ENCODE peak calls at places on chromosome 19, in six cellular contexts. S, L, R, O, Y and M are unnamed samples. For H3K4me1, the result is how much of the 10 kb centered on the place peaks cover.

GRCh38 chr19:372306-372890 is 27.8 kb upstream of the MIER2 start:
- DNase-seq in Y (no peak), O (no peak), L (no peak), S (peak), R (no peak), M (peak)

GRCh38 chr19:13537454-13537853 is 31.2 kb upstream of the CACNA1A start:
- DNase-seq in O (no peak), R (peak), Y (no peak), S (no peak), L (no peak), M (no peak)

GRCh38 chr19:3578390-3578789 is 5.6 kb downstream of the HMG20B start:
- DNase-seq in S (peak), O (no peak), L (no peak), Y (no peak), R (no peak), M (no peak)

GRCh38 chr19:11324079-11324661 is 15.3 kb downstream of the RAB3D start:
- DNase-seq in R (no peak), S (peak), Y (peak), L (peak), O (no peak), M (peak)

GRCh38 chr19:4295972-4296771 is 6.0 kb downstream of the TMIGD2 start:
- DNase-seq in S (peak), Y (no peak), O (no peak), R (peak), L (peak), M (no peak)

GRCh38 chr19:45901912-45902650 is at the start of gene MYPOP:
- DNase-seq in O (no peak), S (peak), R (peak), Y (peak), L (no peak), M (no peak)

GRCh38 chr19:46985532-46986415 is 33.9 kb upstream of the NPAS1 start:
- DNase-seq in S (no peak), L (no peak), Y (no peak), O (no peak), R (no peak), M (no peak)

GRCh38 chr19:45446944-45447343 is 20.9 kb upstream of the FOSB start:
- DNase-seq in L (no peak), Y (peak), R (no peak), S (no peak), O (no peak), M (no peak)

GRCh38 chr19:33522371-33522662 is 726 bp upstream of the PEPD start:
- DNase-seq in O (no peak), R (no peak), L (no peak), S (no peak), Y (no peak), M (no peak)

GRCh38 chr19:10104665-10105221 is 1.4 kb upstream of the PPAN start:
- DNase-seq in L (peak), O (no peak), Y (no peak), S (no peak), R (no peak), M (no peak)

GRCh38 chr19:35935911-35936737 is at the start of gene LRFN3:
- DNase-seq in O (peak), R (peak), S (peak), Y (peak), L (peak), M (peak)

GRCh38 chr19:31378404-31378803 is 29.2 kb upstream of the TSHZ3 start:
- DNase-seq in L (peak), S (peak), Y (no peak), R (no peak), O (no peak), M (no peak)

GRCh38 chr19:32350492-32350891 is 5.1 kb downstream of the ZNF507 start:
- DNase-seq in R (no peak), Y (no peak), L (no peak), O (no peak), S (no peak), M (no peak)

GRCh38 chr19:34963531-34964406 is at the start of gene ZNF792:
- DNase-seq in S (peak), O (peak), Y (peak), R (peak), L (peak), M (peak)

GRCh38 chr19:35261356-35262100 is 7.2 kb upstream of the USF2 start:
- DNase-seq in O (no peak), Y (peak), S (no peak), R (no peak), L (no peak), M (peak)

GRCh38 chr19:5253403-5254110 is 87.1 kb downstream of the PTPRS start:
- DNase-seq in R (no peak), Y (no peak), L (no peak), O (no peak), S (no peak), M (no peak)

GRCh38 chr19:44278181-44278690 is 18.6 kb downstream of the ZNF233 start:
- DNase-seq in O (no peak), L (no peak), Y (no peak), R (no peak), S (no peak), M (no peak)

GRCh38 chr19:58009666-58010301 is 7.2 kb upstream of the ZNF606 start:
- DNase-seq in O (no peak), S (no peak), Y (peak), R (peak), L (peak), M (peak)

DNA sequence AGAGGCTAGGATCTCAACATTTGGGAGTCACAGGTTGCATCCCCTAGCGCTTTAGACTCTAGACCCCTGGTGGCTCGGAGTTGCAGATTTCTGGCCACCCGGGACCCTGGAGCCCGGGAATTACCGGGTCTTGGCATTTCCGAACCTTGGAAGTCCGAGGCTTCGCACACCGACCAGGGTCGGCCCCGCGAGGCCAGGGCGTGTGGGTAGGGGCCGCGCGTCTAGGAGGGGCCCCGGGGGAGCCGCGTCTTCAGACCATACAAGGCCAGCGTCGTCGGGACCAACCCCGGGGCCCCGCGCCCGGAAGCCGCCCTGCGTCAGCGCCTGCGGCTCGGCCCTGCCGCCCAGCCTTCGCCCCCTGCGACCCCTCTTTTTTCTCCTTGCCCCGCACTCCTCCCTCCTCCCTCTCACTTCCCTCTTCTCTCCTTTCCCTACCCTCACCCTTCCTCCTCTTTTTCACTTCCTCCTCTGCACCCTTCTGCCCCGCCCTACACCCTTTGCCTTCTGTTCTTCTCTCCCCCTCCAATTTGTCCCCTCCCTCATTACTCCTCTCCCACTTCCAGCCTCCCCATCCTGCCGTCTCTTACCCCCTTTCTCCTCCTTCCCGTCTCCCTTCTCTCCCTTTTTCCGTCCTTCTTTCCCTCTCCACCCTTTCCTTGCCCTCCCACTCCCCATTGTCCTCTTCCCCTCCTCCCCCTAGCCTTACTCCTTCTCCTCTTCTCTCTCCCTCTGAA is 2.4 kb upstream of the PLEKHG2 start:
- DNase-seq in O (peak), S (peak), R (peak), Y (peak), L (peak), M (peak)
- TF ChIP-seq POLR2AphosphoS5 in O (peak), S (peak), R (no peak), Y (peak), L (peak), M (peak)

GRCh38 chr19:8451885-8452284 is 7.1 kb downstream of the HNRNPM start:
- DNase-seq in O (no peak), Y (no peak), L (no peak), R (no peak), S (no peak), M (peak)
- H3K4me1 ChIP-seq in O (under half), Y (under half), L (half or more), R (half or more), S (under half), M (half or more)

GRCh38 chr19:39736088-39736487 is 1.7 kb downstream of the CLC start:
- DNase-seq in L (no peak), S (no peak), Y (no peak), R (no peak), O (no peak), M (no peak)
- TF ChIP-seq POLR2AphosphoS5 in L (no peak), S (no peak), Y (no peak), R (no peak), O (no peak), M (no peak)

GRCh38 chr19:1406496-1406817 is 929 bp upstream of the DAZAP1 start:
- DNase-seq in L (peak), S (no peak), R (peak), O (no peak), Y (peak), M (no peak)
- H3K4me1 ChIP-seq in L (under half), S (under half), R (under half), O (under half), Y (under half), M (under half)

DNA sequence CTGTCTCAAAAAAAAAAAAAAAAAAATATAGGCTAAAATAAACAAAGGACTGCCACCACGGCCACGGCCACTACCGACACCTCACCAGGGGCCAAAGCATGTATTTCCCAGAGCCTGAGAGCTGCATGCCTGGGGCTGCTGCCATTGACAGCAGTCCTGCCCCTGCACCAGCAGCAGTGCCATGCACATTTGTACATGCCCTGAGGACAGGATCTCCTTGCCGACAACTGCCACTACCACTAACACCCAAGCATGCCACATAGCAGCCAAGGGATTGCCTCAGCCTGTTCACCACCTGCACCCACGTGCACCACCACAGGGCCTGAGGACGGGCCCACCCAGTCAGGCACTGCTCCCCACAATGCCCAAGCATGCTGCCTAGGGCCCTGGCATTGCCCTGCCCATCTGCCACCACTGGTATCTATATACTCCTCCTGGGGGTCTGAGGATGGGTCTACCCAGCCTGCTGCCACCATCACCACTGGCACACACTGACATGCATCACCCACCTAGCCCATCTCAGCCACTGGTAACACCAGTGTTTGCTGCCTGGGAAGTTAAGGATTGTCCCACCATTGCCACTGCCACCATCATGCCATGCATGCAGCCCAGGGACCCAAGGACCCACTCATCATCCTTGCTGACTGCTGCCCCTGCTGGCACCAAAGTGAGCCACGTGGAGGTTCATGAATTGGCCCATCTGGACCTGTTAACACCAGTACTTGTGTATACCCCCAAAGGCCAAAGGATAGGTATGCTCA is 10.6 kb upstream of the NUP62 start:
- DNase-seq in Y (no peak), R (peak), L (no peak), S (no peak), O (no peak), M (no peak)
- TF ChIP-seq POLR2AphosphoS5 in Y (no peak), R (no peak), L (no peak), S (no peak), O (no peak), M (no peak)

DNA sequence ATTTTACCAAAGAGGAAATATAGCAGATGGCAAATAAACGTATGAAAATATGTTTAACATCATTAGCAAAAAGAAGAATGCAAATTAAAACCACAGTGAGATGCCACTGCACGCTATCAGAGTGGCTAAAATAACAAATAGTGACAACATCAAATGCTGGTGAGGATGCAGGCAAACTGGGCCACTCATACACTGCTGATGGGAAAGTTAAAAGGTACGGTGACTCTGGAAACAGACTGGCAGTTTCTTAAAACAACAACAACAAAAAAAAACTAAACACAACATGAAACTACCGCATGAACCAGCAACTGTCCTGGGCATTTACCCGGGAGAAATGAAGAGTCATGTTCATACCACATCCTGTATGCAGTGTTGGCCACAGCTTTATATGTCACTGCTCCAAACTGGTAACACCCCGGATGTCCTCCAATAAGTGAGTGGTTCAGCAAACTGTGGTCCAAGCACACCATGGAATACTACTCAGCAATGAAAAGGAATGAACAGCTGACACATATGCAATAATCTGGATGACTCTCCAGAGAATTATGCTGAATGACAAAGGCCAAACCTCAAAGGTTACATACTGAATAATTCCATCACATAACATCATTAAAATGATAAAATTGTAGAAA is 22.3 kb downstream of the EPS15L1 start:
- DNase-seq in S (no peak), Y (no peak), L (no peak), R (no peak), O (no peak), M (no peak)
- H3K4me1 ChIP-seq in S (under half), Y (under half), L (under half), R (under half), O (under half), M (under half)

DNA sequence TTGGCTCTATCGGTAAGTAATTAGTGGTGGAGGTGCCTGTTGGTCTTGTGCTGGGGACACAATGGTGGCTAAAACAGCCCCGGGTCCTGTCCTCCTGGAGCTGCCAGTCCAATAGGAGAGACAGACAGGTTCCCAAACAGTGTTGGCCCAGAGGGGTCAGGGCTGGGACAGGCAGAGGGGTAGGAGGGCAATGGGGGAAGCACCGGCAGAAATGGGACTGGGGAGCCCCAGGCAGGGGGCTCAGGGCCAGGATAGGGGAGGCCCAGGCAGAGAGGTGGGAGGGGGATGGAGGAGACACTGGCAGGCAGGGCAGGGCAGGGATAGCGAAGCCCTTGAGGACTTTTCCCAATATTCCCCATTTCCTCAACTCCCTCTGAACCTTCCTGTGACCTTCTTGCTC is 2.2 kb upstream of the FBL start:
- DNase-seq in R (no peak), L (no peak), Y (no peak), S (no peak), O (no peak), M (no peak)
- TF ChIP-seq POLR2AphosphoS5 in R (no peak), L (no peak), Y (no peak), S (no peak), O (no peak), M (no peak)

GRCh38 chr19:55373318-55373992 is 3.2 kb upstream of the TMEM190 start:
- DNase-seq in O (no peak), L (no peak), Y (no peak), R (no peak), S (no peak), M (no peak)

GRCh38 chr19:55369651-55370304 is 485 bp downstream of the IL11 start:
- DNase-seq in Y (no peak), R (peak), O (no peak), S (peak), L (no peak), M (no peak)

GRCh38 chr19:55373993-55374757 is 2.5 kb upstream of the TMEM190 start:
- DNase-seq in Y (no peak), L (no peak), R (no peak), S (peak), O (no peak), M (no peak)

GRCh38 chr19:55370305-55370988 is at the start of gene IL11:
- DNase-seq in Y (no peak), S (no peak), R (no peak), O (no peak), L (no peak), M (no peak)

DNA sequence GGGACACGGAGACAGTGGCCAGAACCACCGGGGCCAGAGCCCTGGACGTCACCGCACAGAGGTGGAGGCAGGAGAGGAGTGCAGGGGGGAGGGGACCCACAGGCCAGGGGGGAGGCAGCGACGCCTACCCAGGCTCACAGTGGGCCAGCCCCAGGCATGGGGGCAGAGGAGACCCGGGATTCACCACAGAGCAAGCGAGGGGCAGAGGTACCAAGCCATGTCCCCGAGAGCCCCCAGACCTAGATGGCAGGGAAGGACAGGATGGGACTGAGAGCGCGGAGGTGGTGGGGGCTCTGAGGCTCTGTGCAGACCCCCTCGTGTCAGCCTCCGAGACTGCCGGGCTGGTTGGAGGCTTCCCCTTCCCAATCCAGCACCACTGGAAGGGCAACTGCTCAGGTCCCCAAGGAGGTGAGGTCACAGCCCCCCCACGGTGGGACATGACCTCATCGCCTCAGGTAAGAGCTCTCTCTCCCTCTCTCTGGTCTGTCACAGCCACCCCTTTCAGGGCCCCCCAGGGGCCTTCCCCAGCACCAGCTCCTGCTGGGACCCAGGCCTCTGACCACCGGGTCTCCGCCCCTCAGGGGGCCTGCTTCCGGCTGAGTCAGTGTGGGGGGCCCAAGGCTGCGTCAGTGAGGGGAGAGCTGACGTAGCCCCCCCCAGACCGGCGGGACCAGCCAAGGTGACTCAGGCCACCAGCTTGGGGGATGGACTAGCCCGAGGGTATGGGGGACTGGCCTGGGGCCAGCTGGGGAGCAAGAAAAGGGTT is 2.2 kb upstream of the IL11 start:
- DNase-seq in R (no peak), O (no peak), Y (no peak), S (peak), L (no peak), M (no peak)
- H3K4me1 ChIP-seq in R (under half), O (under half), Y (under half), S (under half), L (under half), M (under half)

DNA sequence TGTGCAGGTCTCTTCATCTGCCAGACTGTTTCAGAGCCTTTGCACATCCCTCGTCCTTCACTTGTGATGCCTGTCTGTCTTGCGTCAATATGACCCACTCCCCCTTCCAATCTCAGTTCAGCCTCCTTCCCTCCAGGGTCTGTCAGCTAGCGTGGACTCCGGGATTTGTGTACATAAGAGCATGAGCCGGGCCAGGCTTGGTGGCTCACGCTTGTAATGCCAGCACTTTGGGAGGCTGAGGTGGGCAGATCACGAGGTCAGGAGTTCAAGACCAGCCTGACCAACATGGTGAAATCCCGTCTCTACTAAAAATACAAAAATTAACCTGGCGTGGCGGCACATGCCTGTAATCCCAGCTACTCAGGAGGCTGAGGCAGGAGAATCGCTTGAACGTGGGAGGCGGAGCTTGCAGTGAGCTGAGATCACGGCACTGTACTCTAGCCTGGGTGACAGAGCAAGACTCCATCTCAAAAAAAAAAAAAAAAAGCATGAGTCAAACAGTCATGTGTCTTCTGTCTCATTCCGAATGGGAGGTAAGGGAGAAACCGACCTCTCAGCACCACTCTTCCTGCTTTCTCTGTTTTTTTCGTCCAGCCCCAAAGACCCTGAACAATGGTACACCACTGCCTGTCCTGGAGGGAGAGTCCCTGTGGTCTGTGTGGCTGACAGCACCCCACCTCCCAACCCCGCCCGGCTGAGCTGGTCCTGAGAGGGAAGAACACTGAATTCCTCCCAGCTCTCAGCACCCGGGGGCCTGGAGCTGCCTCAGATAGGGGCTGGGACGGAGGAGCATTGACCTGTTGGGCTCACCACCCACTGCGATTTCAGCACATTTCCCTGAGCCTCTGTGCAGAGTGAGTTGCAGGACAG is 2.4 kb upstream of the SIGLEC9 start:
- DNase-seq in L (no peak), R (no peak), Y (no peak), O (no peak), S (no peak), M (peak)
- TF ChIP-seq POLR2AphosphoS5 in L (no peak), R (no peak), Y (no peak), O (no peak), S (no peak), M (no peak)

GRCh38 chr19:16268676-16269319 is 55.8 kb upstream of the KLF2 start:
- DNase-seq in O (no peak), R (no peak), Y (no peak), S (no peak), L (no peak), M (no peak)

GRCh38 chr19:16273005-16273404 is 51.6 kb upstream of the KLF2 start:
- DNase-seq in S (no peak), O (no peak), Y (peak), L (no peak), R (peak), M (peak)

GRCh38 chr19:16274466-16274865 is 50.2 kb upstream of the KLF2 start:
- DNase-seq in L (no peak), O (no peak), R (no peak), Y (no peak), S (no peak), M (no peak)
- H3K4me1 ChIP-seq in L (under half), O (under half), R (under half), Y (under half), S (under half), M (under half)